ENCODE peak calls at places on chromosome 12, in nine cellular contexts. J is germinal center, S is progenitor cell of endocrine pancreas, T is hypothalamus, U is activated T-cell treated with anti-CD3 and anti-CD28 coated beads for 1 hour, D is HS-5, Q is GM13976, M is NCI-H774, K is mucosa of descending colon. F is an unnamed sample.

GRCh38 chr12:115070313-115070712 is 386.3 kb upstream of the TBX3 start:
- DNase-seq in T (no peak), U (no peak), S (no peak), D (peak), M (no peak), K (no peak), J (no peak), Q (no peak), F (no peak)

GRCh38 chr12:110901401-110901800 is 19.0 kb downstream of the MYL2 start:
- DNase-seq in J (no peak), U (no peak), T (no peak), M (no peak), K (no peak), S (no peak), Q (no peak), D (no peak), F (no peak)

GRCh38 chr12:80195737-80196136 is 96.4 kb downstream of the OTOGL start:
- DNase-seq in Q (no peak), K (no peak), J (no peak), U (no peak), T (no peak), M (no peak), D (no peak), S (no peak), F (no peak)

GRCh38 chr12:63915105-63915830 is 70.8 kb downstream of the SRGAP1 start:
- DNase-seq in K (no peak), U (no peak), Q (no peak), S (no peak), T (peak), J (no peak), D (peak), M (peak), F (no peak)

GRCh38 chr12:124024263-124024678 is 51.3 kb downstream of the ZNF664 start:
- DNase-seq in K (no peak), U (no peak), S (no peak), D (no peak), J (no peak), M (no peak), T (no peak), Q (no peak), F (no peak)

GRCh38 chr12:90991952-90992465 is 12.8 kb downstream of the EPYC start:
- DNase-seq in S (no peak), M (no peak), U (no peak), T (no peak), D (no peak), J (no peak), K (no peak), Q (no peak), F (no peak)

GRCh38 chr12:109730306-109731145 is 16.9 kb downstream of the FAM222A start:
- DNase-seq in T (no peak), M (no peak), J (no peak), K (no peak), Q (no peak), S (no peak), U (no peak), D (no peak), F (no peak)

GRCh38 chr12:133081408-133081806 is 684 bp downstream of the ZNF140 start:
- DNase-seq in S (no peak), U (no peak), D (no peak), Q (no peak), T (no peak), K (peak), J (no peak), M (no peak), F (peak)

GRCh38 chr12:75366629-75367028 is 24.3 kb upstream of the GLIPR1L2 start:
- DNase-seq in D (no peak), M (no peak), Q (no peak), J (no peak), U (no peak), T (no peak), S (no peak), K (no peak), F (no peak)

GRCh38 chr12:113926792-113927191 is 39.3 kb downstream of the RBM19 start:
- DNase-seq in T (no peak), M (no peak), K (no peak), J (no peak), S (no peak), U (no peak), Q (peak), D (no peak), F (no peak)

GRCh38 chr12:50390284-50390683 is 6.1 kb downstream of the FAM186A start:
- DNase-seq in J (no peak), D (peak), T (no peak), U (no peak), M (no peak), K (no peak), Q (no peak), S (no peak), F (no peak)

GRCh38 chr12:19915392-19916192 is 452.7 kb upstream of the PDE3A start:
- DNase-seq in T (no peak), J (no peak), D (no peak), Q (peak), M (peak), S (no peak), U (no peak), K (peak), F (peak)

GRCh38 chr12:111792155-111792876 is 25.6 kb downstream of the ALDH2 start:
- DNase-seq in K (peak), J (no peak), U (no peak), D (no peak), M (no peak), T (no peak), S (no peak), Q (no peak), F (no peak)

GRCh38 chr12:47053991-47054390 is 25.4 kb upstream of the PCED1B start:
- DNase-seq in D (no peak), K (no peak), M (no peak), Q (no peak), S (no peak), T (no peak), U (no peak), J (no peak), F (no peak)

GRCh38 chr12:76548222-76548837 is 11.2 kb downstream of the OSBPL8 start:
- DNase-seq in Q (no peak), K (peak), D (no peak), T (no peak), J (no peak), M (no peak), U (no peak), S (no peak), F (no peak)

GRCh38 chr12:126617312-126617711 is 1552.1 kb downstream of the AACS start:
- DNase-seq in J (no peak), S (no peak), M (no peak), U (no peak), Q (no peak), T (no peak), D (no peak), K (no peak), F (no peak)

GRCh38 chr12:583251-583869 is 79.9 kb downstream of the NINJ2 start:
- DNase-seq in J (no peak), D (no peak), S (no peak), M (no peak), K (no peak), U (no peak), Q (no peak), T (no peak), F (no peak)

GRCh38 chr12:93137656-93138612 is 208.8 kb upstream of the EEA1 start:
- DNase-seq in Q (peak), K (no peak), J (no peak), U (no peak), S (no peak), M (no peak), D (peak), T (no peak), F (peak)

GRCh38 chr12:46455648-46456352 is 83.2 kb upstream of the SLC38A2 start:
- DNase-seq in T (no peak), U (no peak), Q (no peak), K (no peak), J (no peak), S (no peak), D (no peak), M (no peak), F (no peak)

GRCh38 chr12:108840605-108841328 is 16.6 kb downstream of the SSH1 start:
- DNase-seq in D (no peak), J (no peak), T (no peak), M (no peak), K (no peak), S (no peak), U (no peak), Q (no peak), F (no peak)

GRCh38 chr12:79525357-79525756 is 165.4 kb downstream of the PAWR start:
- DNase-seq in T (no peak), U (no peak), K (no peak), Q (no peak), J (no peak), M (no peak), S (no peak), D (no peak), F (no peak)

GRCh38 chr12:100733817-100734593 is 60.6 kb upstream of the ANO4 start:
- DNase-seq in Q (no peak), J (no peak), D (no peak), K (no peak), M (peak), S (no peak), U (no peak), T (no peak), F (no peak)

GRCh38 chr12:113860950-113861349 is 105.2 kb downstream of the RBM19 start:
- DNase-seq in T (no peak), U (no peak), S (no peak), Q (no peak), M (no peak), K (no peak), D (peak), J (no peak), F (no peak)

GRCh38 chr12:64639466-64639865 is 29.2 kb downstream of the RASSF3 start:
- DNase-seq in T (no peak), K (no peak), M (no peak), S (no peak), D (no peak), J (no peak), U (no peak), Q (no peak), F (no peak)

GRCh38 chr12:115227137-115227615 is 543.2 kb upstream of the TBX3 start:
- DNase-seq in D (peak), J (no peak), Q (no peak), S (no peak), U (no peak), T (no peak), K (no peak), M (no peak), F (no peak)

GRCh38 chr12:70317781-70318180 is 48.3 kb upstream of the KCNMB4 start:
- DNase-seq in K (no peak), U (no peak), D (no peak), J (peak), Q (no peak), S (no peak), T (no peak), M (no peak), F (peak)

GRCh38 chr12:64469455-64470142 is 17.7 kb downstream of the TBK1 start:
- DNase-seq in M (no peak), T (no peak), K (no peak), U (no peak), Q (no peak), D (no peak), J (no peak), S (no peak), F (no peak)

GRCh38 chr12:106358410-106359241 is 1.1 kb downstream of the POLR3B start:
- DNase-seq in S (no peak), J (no peak), T (no peak), M (no peak), Q (no peak), U (no peak), K (peak), D (no peak), F (no peak)